ENCODE peak calls at places on chromosomes 3 and 15, in four cellular contexts. One of them, this sample, is unnamed.
A peak's percentile ranks its signal among the peaks of the same experiment; 100 is the strongest.

GRCh38 chr3:11954312-11954934 is 49.8 kb upstream of the SYN2 start:
- DNase-seq in sigmoid colon: no peak
- DNase-seq in right lobe of liver: no peak
- DNase-seq in AG04450: no peak
- DNase-seq in this sample: no peak

GRCh38 chr3:152769523-152769922 is 65.4 kb upstream of the P2RY1 start:
- DNase-seq in AG04450: no peak
- DNase-seq in right lobe of liver: no peak
- DNase-seq in sigmoid colon: no peak
- DNase-seq in this sample: no peak

GRCh38 chr3:189942948-189943347 is 177.7 kb downstream of the P3H2 start:
- DNase-seq in sigmoid colon: no peak
- DNase-seq in AG04450: no peak
- DNase-seq in right lobe of liver: no peak
- DNase-seq in this sample: no peak

GRCh38 chr3:2958553-2958952 is 151.6 kb downstream of the IL5RA start:
- DNase-seq in AG04450: no peak
- DNase-seq in sigmoid colon: no peak
- DNase-seq in right lobe of liver: no peak
- DNase-seq in this sample: no peak

GRCh38 chr3:141387446-141388030 is 19.2 kb downstream of the ZBTB38 start:
- DNase-seq in sigmoid colon: no peak
- DNase-seq in AG04450: no peak
- DNase-seq in right lobe of liver: no peak
- DNase-seq in this sample: no peak

GRCh38 chr3:115040673-115041286 is 106.3 kb downstream of the ZBTB20 start:
- DNase-seq in AG04450: peak; percentile 4
- DNase-seq in right lobe of liver: no peak
- DNase-seq in sigmoid colon: no peak
- DNase-seq in this sample: no peak

GRCh38 chr3:15858547-15859506 is 61.0 kb upstream of the ANKRD28 start:
- DNase-seq in right lobe of liver: peak; percentile 92
- DNase-seq in sigmoid colon: no peak
- DNase-seq in AG04450: no peak
- DNase-seq in this sample: no peak

GRCh38 chr3:7309707-7310106 is 448.8 kb downstream of the GRM7 start:
- DNase-seq in AG04450: no peak
- DNase-seq in right lobe of liver: no peak
- DNase-seq in sigmoid colon: peak; percentile 74
- DNase-seq in this sample: no peak

GRCh38 chr3:114758828-114759709 is 388.0 kb downstream of the ZBTB20 start:
- DNase-seq in right lobe of liver: no peak
- DNase-seq in AG04450: peak; percentile 26
- DNase-seq in sigmoid colon: no peak
- DNase-seq in this sample: no peak

GRCh38 chr15:50415752-50416404 is 8.3 kb upstream of the USP8 start:
- DNase-seq in sigmoid colon: no peak
- DNase-seq in right lobe of liver: no peak
- DNase-seq in AG04450: peak; percentile 2
- DNase-seq in this sample: no peak

GRCh38 chr3:112391648-112392047 is 58.7 kb downstream of the CD200 start:
- DNase-seq in AG04450: no peak
- DNase-seq in sigmoid colon: no peak
- DNase-seq in right lobe of liver: no peak
- DNase-seq in this sample: peak; percentile 37

GRCh38 chr3:81173514-81173913 is 587.9 kb downstream of the GBE1 start:
- DNase-seq in right lobe of liver: no peak
- DNase-seq in sigmoid colon: no peak
- DNase-seq in AG04450: no peak
- DNase-seq in this sample: no peak

GRCh38 chr15:100252779-100253417 is 88.9 kb downstream of the ADAMTS17 start:
- DNase-seq in sigmoid colon: no peak
- DNase-seq in AG04450: no peak
- DNase-seq in right lobe of liver: no peak
- DNase-seq in this sample: no peak

GRCh38 chr3:21017115-21017852 is 733.7 kb downstream of the ZNF385D start:
- DNase-seq in right lobe of liver: no peak
- DNase-seq in sigmoid colon: no peak
- DNase-seq in AG04450: no peak
- DNase-seq in this sample: no peak

GRCh38 chr15:42735382-42736165 is 1.4 kb downstream of the CDAN1 start:
- DNase-seq in sigmoid colon: peak; percentile 62
- DNase-seq in right lobe of liver: no peak
- DNase-seq in AG04450: no peak
- DNase-seq in this sample: no peak

GRCh38 chr3:17905996-17906395 is 163.6 kb upstream of the TBC1D5 start:
- DNase-seq in sigmoid colon: no peak
- DNase-seq in AG04450: no peak
- DNase-seq in right lobe of liver: no peak
- DNase-seq in this sample: no peak

GRCh38 chr3:78764634-78765033 is 1003.2 kb downstream of the ROBO1 start:
- DNase-seq in AG04450: no peak
- DNase-seq in right lobe of liver: no peak
- DNase-seq in sigmoid colon: no peak
- DNase-seq in this sample: no peak

GRCh38 chr15:99450896-99451358 is 114.9 kb upstream of the MEF2A start:
- DNase-seq in right lobe of liver: peak; percentile 63
- DNase-seq in sigmoid colon: peak; percentile 83
- DNase-seq in AG04450: no peak
- DNase-seq in this sample: no peak

GRCh38 chr3:45055411-45056143 is 29.5 kb downstream of the CLEC3B start:
- DNase-seq in right lobe of liver: no peak
- DNase-seq in AG04450: peak; percentile 85
- DNase-seq in sigmoid colon: no peak
- DNase-seq in this sample: no peak

DNA sequence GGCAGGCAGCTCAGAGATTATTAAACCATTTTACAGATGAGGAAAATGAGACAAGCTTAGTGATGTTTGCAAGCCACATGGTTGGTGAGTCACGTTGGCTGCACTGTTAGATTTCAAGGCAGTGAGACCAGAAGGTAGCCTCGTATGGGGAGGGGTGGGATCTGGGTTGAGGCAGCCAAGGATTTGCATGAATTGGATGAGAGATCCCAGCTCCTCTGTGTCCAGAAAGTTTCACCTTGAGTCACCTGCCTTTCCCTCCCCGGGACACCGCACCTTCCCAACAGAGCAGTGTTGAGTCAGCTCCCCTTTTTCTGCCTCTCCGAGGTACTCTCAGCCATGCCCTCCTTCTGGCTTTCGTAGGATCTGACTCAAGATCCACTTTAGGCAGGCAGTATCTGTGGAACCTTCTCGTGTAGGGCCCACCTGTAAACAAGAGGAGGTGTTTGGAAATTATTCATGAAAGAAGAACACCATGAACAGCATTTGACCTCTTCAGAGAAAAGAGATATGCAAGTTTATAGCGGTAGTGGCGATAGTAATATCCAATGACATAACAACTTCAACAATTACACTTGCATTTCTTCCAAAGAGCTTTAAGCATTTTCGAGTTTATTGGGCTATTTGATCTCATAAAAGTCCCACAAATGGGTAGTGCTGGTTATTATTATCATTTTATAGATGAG is 46.8 kb upstream of the VPS8 start:
- DNase-seq in sigmoid colon: no peak
- DNase-seq in right lobe of liver: no peak
- DNase-seq in AG04450: no peak
- DNase-seq in this sample: no peak
- H3K27ac ChIP-seq in sigmoid colon: no peak overlapping the region
- H3K27ac ChIP-seq in right lobe of liver: no peak overlapping the region
- H3K27ac ChIP-seq in AG04450: no peak overlapping the region
- H3K27ac ChIP-seq in this sample: no peak overlapping the region

GRCh38 chr15:78757636-78757905 is 53.7 kb downstream of the ADAMTS7 start:
- DNase-seq in right lobe of liver: no peak
- DNase-seq in sigmoid colon: no peak
- DNase-seq in AG04450: no peak
- DNase-seq in this sample: no peak

GRCh38 chr15:78763111-78763795 is 48.0 kb downstream of the ADAMTS7 start:
- DNase-seq in right lobe of liver: peak; percentile 49
- DNase-seq in sigmoid colon: peak; percentile 60
- DNase-seq in AG04450: no peak
- DNase-seq in this sample: no peak

GRCh38 chr15:78763796-78764241 is 47.4 kb downstream of the ADAMTS7 start:
- DNase-seq in AG04450: no peak
- DNase-seq in sigmoid colon: no peak
- DNase-seq in right lobe of liver: peak; percentile 50
- DNase-seq in this sample: no peak

GRCh38 chr15:78761891-78762385 is 49.3 kb downstream of the ADAMTS7 start:
- DNase-seq in right lobe of liver: peak; percentile 32
- DNase-seq in sigmoid colon: peak; percentile 56
- DNase-seq in AG04450: no peak
- DNase-seq in this sample: no peak

GRCh38 chr15:78761020-78761419 is 50.2 kb downstream of the ADAMTS7 start:
- DNase-seq in right lobe of liver: peak; percentile 48
- DNase-seq in sigmoid colon: peak; percentile 49
- DNase-seq in AG04450: no peak
- DNase-seq in this sample: no peak
- H3K27ac ChIP-seq in right lobe of liver: no peak overlapping the region
- H3K27ac ChIP-seq in sigmoid colon: peak overlapping the region; percentile 77
- H3K27ac ChIP-seq in AG04450: no peak overlapping the region
- H3K27ac ChIP-seq in this sample: no peak overlapping the region

GRCh38 chr3:59250600-59250999 is 200.8 kb upstream of the CFAP20DC start:
- DNase-seq in right lobe of liver: no peak
- DNase-seq in sigmoid colon: no peak
- DNase-seq in AG04450: no peak
- DNase-seq in this sample: no peak
- H3K27ac ChIP-seq in right lobe of liver: no peak overlapping the region
- H3K27ac ChIP-seq in sigmoid colon: no peak overlapping the region
- H3K27ac ChIP-seq in AG04450: no peak overlapping the region
- H3K27ac ChIP-seq in this sample: no peak overlapping the region

GRCh38 chr3:177300039-177300833 is 103.0 kb upstream of the TBL1XR1 start:
- DNase-seq in sigmoid colon: no peak
- DNase-seq in right lobe of liver: no peak
- DNase-seq in AG04450: peak; percentile 4
- DNase-seq in this sample: no peak
- H3K27ac ChIP-seq in sigmoid colon: peak overlapping the region; percentile 55
- H3K27ac ChIP-seq in right lobe of liver: peak overlapping the region; percentile 52
- H3K27ac ChIP-seq in AG04450: no peak overlapping the region
- H3K27ac ChIP-seq in this sample: no peak overlapping the region

DNA sequence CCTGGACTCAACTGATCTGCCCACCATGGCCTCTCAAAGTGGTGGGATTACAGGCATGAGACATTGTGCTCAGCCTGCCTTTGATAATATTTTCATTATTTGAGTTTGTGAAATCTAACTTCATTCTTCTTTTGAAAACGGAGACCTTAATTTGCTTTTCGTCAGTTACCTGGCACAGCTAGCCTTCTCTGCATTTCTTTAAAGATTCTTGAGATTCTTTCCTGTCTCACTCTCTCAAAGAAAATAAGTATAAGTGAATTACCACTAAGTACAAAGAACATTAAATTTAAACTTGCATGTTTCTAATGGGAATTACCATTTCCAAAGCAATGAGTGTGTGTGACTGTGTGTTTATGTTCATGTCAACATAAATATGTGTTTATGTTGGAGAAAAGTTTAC is 187.9 kb downstream of the NFKBIZ start:
- DNase-seq in AG04450: no peak
- DNase-seq in sigmoid colon: no peak
- DNase-seq in right lobe of liver: no peak
- DNase-seq in this sample: no peak
- H3K27ac ChIP-seq in AG04450: no peak overlapping the region
- H3K27ac ChIP-seq in sigmoid colon: no peak overlapping the region
- H3K27ac ChIP-seq in right lobe of liver: no peak overlapping the region
- H3K27ac ChIP-seq in this sample: no peak overlapping the region

GRCh38 chr15:84657748-84658079 is 285 bp downstream of the NMB start:
- DNase-seq in right lobe of liver: no peak
- DNase-seq in AG04450: no peak
- DNase-seq in sigmoid colon: peak; percentile 75
- DNase-seq in this sample: no peak
- H3K27ac ChIP-seq in right lobe of liver: peak overlapping the region; percentile 20
- H3K27ac ChIP-seq in AG04450: no peak overlapping the region
- H3K27ac ChIP-seq in sigmoid colon: peak overlapping the region; percentile 92
- H3K27ac ChIP-seq in this sample: no peak overlapping the region

GRCh38 chr15:73599934-73600333 is 33.3 kb downstream of the NPTN start:
- DNase-seq in sigmoid colon: no peak
- DNase-seq in AG04450: no peak
- DNase-seq in right lobe of liver: no peak
- DNase-seq in this sample: no peak
- H3K27ac ChIP-seq in sigmoid colon: peak overlapping the region; percentile 89
- H3K27ac ChIP-seq in AG04450: no peak overlapping the region
- H3K27ac ChIP-seq in right lobe of liver: no peak overlapping the region
- H3K27ac ChIP-seq in this sample: no peak overlapping the region

This sample was measured in substantia nigra.